ENCODE peak calls at places on chromosomes 6 and 20, in ten cellular contexts. O is heart left ventricle, R is cardiac muscle cell, E is WERI-Rb-1, C is adrenal gland, Y is K562, G is IMR-90, A is Karpas-422, T is sigmoid colon, Q is upper lobe of right lung. J is an unnamed sample. For H3K9me3, the result is how much of the 10 kb centered on the place peaks cover.

GRCh38 chr6:136551103-136551502 is 881 bp upstream of the MAP7 start:
- DNase-seq in O (no peak), R (peak), E (no peak), C (peak), Y (no peak), G (no peak), A (no peak), T (no peak), Q (no peak), J (no peak)

GRCh38 chr6:168342626-168343025 is 23.0 kb upstream of the DACT2 start:
- DNase-seq in O (no peak), R (no peak), E (no peak), C (no peak), Y (no peak), G (no peak), A (no peak), T (no peak), Q (no peak), J (no peak)

GRCh38 chr6:20939161-20939775 is 405.0 kb downstream of the CDKAL1 start:
- DNase-seq in O (no peak), R (no peak), E (no peak), C (no peak), Y (no peak), G (no peak), A (no peak), T (no peak), Q (no peak), J (no peak)

GRCh38 chr6:35647400-35647799 is 41.3 kb downstream of the FKBP5 start:
- DNase-seq in O (no peak), R (no peak), E (no peak), C (no peak), Y (no peak), G (no peak), A (no peak), T (no peak), Q (no peak), J (no peak)

GRCh38 chr6:56555438-56555872 is 87.2 kb downstream of the DST start:
- DNase-seq in O (no peak), R (peak), E (no peak), C (peak), Y (no peak), G (peak), A (no peak), T (peak), Q (no peak), J (no peak)

GRCh38 chr20:58953050-58953449 is 28.0 kb upstream of the NELFCD start:
- DNase-seq in O (no peak), R (no peak), E (no peak), C (no peak), Y (no peak), G (no peak), A (no peak), T (no peak), Q (no peak), J (no peak)

GRCh38 chr6:82362868-82363267 is 749 bp upstream of the TPBG start:
- DNase-seq in O (no peak), R (peak), E (no peak), C (no peak), Y (no peak), G (peak), A (no peak), T (no peak), Q (no peak), J (no peak)

GRCh38 chr6:69866351-69867074 is at the start of gene COL19A1:
- DNase-seq in O (peak), R (no peak), E (no peak), C (peak), Y (no peak), G (no peak), A (no peak), T (peak), Q (peak), J (no peak)

GRCh38 chr6:14317616-14318015 is 200.0 kb downstream of the CD83 start:
- DNase-seq in O (no peak), R (no peak), E (no peak), C (no peak), Y (no peak), G (no peak), A (no peak), T (no peak), Q (no peak), J (no peak)

GRCh38 chr6:127725821-127726220 is 148.8 kb downstream of the C6orf58 start:
- DNase-seq in O (no peak), R (no peak), E (no peak), C (no peak), Y (no peak), G (no peak), A (no peak), T (no peak), Q (no peak), J (no peak)

GRCh38 chr6:84551797-84552196 is 212.6 kb downstream of the TBX18 start:
- DNase-seq in O (no peak), R (no peak), E (no peak), C (no peak), Y (no peak), G (no peak), A (no peak), T (no peak), Q (no peak), J (no peak)

GRCh38 chr6:91087864-91088263 is 501.0 kb upstream of the MAP3K7 start:
- DNase-seq in O (no peak), R (no peak), E (no peak), C (no peak), Y (no peak), G (no peak), A (no peak), T (no peak), Q (no peak), J (no peak)

GRCh38 chr6:42197574-42198362 is 3.0 kb upstream of the GUCA1B start:
- DNase-seq in O (no peak), R (peak), E (peak), C (peak), Y (peak), G (peak), A (no peak), T (no peak), Q (no peak), J (no peak)

GRCh38 chr6:140546640-140547039 is 1172.2 kb upstream of the CITED2 start:
- DNase-seq in O (no peak), R (no peak), E (no peak), C (no peak), Y (no peak), G (peak), A (no peak), T (no peak), Q (no peak), J (no peak)

GRCh38 chr20:64140421-64140820 is 23.8 kb upstream of the MYT1 start:
- DNase-seq in O (peak), R (no peak), E (no peak), C (no peak), Y (no peak), G (no peak), A (no peak), T (peak), Q (peak), J (no peak)

GRCh38 chr20:33443006-33443511 is 504 bp downstream of the SNTA1 start:
- DNase-seq in O (no peak), R (no peak), E (no peak), C (no peak), Y (peak), G (no peak), A (peak), T (peak), Q (peak), J (no peak)

GRCh38 chr20:46200582-46201570 is 82.8 kb downstream of the CD40 start:
- DNase-seq in O (no peak), R (peak), E (no peak), C (no peak), Y (no peak), G (no peak), A (no peak), T (no peak), Q (no peak), J (no peak)

GRCh38 chr6:24283043-24283985 is 74.5 kb downstream of the DCDC2 start:
- DNase-seq in O (peak), R (peak), E (peak), C (peak), Y (peak), G (peak), A (peak), T (peak), Q (no peak), J (no peak)

GRCh38 chr6:46799657-46800056 is 6.5 kb downstream of the MEP1A start:
- DNase-seq in O (no peak), R (no peak), E (peak), C (no peak), Y (no peak), G (no peak), A (no peak), T (no peak), Q (no peak), J (no peak)

GRCh38 chr20:50919567-50919966 is 11.7 kb downstream of the ADNP start:
- DNase-seq in O (no peak), R (peak), E (no peak), C (peak), Y (no peak), G (peak), A (no peak), T (peak), Q (peak), J (no peak)

GRCh38 chr6:70846207-70846835 is 110.5 kb downstream of the B3GAT2 start:
- DNase-seq in O (no peak), R (no peak), E (peak), C (no peak), Y (no peak), G (no peak), A (no peak), T (no peak), Q (no peak), J (no peak)

GRCh38 chr20:62518911-62519310 is 43.1 kb upstream of the GATA5 start:
- DNase-seq in O (no peak), R (no peak), E (no peak), C (no peak), Y (no peak), G (no peak), A (no peak), T (no peak), Q (no peak), J (no peak)

GRCh38 chr6:45558858-45559257 is 181.1 kb upstream of the SUPT3H start:
- DNase-seq in O (no peak), R (no peak), E (no peak), C (no peak), Y (no peak), G (no peak), A (no peak), T (no peak), Q (no peak), J (no peak)

GRCh38 chr6:108027594-108027993 is 46.9 kb downstream of the OSTM1 start:
- DNase-seq in O (no peak), R (peak), E (no peak), C (no peak), Y (no peak), G (peak), A (no peak), T (no peak), Q (no peak), J (no peak)

GRCh38 chr6:89582669-89583325 is 55.8 kb downstream of the LYRM2 start:
- DNase-seq in O (no peak), R (no peak), E (peak), C (no peak), Y (no peak), G (no peak), A (no peak), T (no peak), Q (no peak), J (no peak)

GRCh38 chr20:37516697-37517370 is 4.2 kb upstream of the NNAT start:
- DNase-seq in O (no peak), R (peak), E (peak), C (no peak), Y (no peak), G (peak), A (no peak), T (no peak), Q (no peak), J (no peak)

GRCh38 chr6:41940759-41941279 is 789 bp downstream of the CCND3 start:
- DNase-seq in O (peak), R (peak), E (peak), C (peak), Y (peak), G (peak), A (peak), T (peak), Q (peak), J (peak)

GRCh38 chr6:168563656-168564055 is 122.7 kb downstream of the SMOC2 start:
- DNase-seq in O (no peak), R (no peak), E (no peak), C (no peak), Y (no peak), G (no peak), A (no peak), T (no peak), Q (no peak), J (no peak)

GRCh38 chr20:57403216-57403615 is 12.0 kb downstream of the RBM38 start:
- DNase-seq in O (no peak), R (no peak), E (no peak), C (no peak), Y (no peak), G (no peak), A (no peak), T (no peak), Q (no peak), J (no peak)

GRCh38 chr6:39998126-39998525 is 63.9 kb upstream of the MOCS1 start:
- DNase-seq in O (no peak), R (no peak), E (no peak), C (no peak), Y (no peak), G (no peak), A (no peak), T (no peak), Q (no peak), J (no peak)

GRCh38 chr6:40000964-40001515 is 66.8 kb upstream of the MOCS1 start:
- DNase-seq in O (no peak), R (no peak), E (no peak), C (no peak), Y (no peak), G (no peak), A (no peak), T (no peak), Q (no peak), J (no peak)

GRCh38 chr6:39997101-39997635 is 62.9 kb upstream of the MOCS1 start:
- DNase-seq in O (no peak), R (no peak), E (no peak), C (no peak), Y (no peak), G (no peak), A (no peak), T (no peak), Q (no peak), J (no peak)

GRCh38 chr6:39995633-39996032 is 61.4 kb upstream of the MOCS1 start:
- DNase-seq in O (no peak), R (no peak), E (no peak), C (no peak), Y (no peak), G (no peak), A (no peak), T (no peak), Q (no peak), J (no peak)

DNA sequence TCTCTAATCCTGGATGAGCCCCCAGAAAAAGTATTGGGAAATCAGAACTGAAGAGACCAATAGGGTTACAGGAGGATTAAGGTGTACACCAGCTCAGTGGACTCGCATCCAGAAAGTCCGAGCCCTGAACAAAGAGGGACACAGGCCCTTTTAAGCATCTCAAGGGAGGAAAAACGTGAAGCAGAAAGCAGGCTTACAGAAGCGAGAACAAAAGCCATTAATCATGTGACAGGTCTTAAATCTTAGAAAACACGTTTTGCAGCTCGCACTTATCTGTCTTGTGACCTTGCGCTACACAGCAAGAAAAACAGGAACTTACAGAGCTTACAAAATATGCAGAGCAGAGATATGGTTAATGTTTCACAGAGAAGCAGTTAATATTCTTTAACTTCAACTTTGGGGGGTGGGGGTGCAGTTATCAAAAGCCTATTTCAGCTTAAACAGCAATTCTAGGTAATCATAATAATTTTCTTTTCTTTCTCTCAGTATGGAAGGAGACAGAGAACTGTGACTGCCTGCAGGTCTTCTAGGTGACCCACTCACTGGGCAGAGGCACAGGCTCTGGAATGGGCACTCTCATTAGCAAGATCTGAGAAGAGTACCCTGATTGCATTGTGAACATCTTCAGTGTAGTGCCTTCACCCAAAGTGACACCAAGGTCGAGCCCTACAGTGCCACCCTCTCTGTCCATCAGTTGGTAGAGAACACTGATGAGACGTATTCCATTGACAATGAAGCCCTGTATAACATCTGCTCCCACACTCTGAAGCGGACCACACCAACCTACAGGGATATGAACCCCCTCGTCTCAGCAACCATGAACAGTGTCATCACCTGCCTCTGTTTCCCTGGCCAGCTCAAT is 65.0 kb upstream of the MOCS1 start:
- DNase-seq in O (no peak), R (no peak), E (no peak), C (no peak), Y (no peak), G (no peak), A (no peak), T (no peak), Q (no peak), J (no peak)
- H3K9me3 ChIP-seq in O (under half), R (under half), E (under half), C (under half), Y (under half), G (under half), A (under half), T (under half), Q (under half), J (under half)

GRCh38 chr6:348860-349396 is 42.6 kb upstream of the IRF4 start:
- DNase-seq in O (peak), R (no peak), E (no peak), C (no peak), Y (no peak), G (no peak), A (no peak), T (peak), Q (peak), J (no peak)
- H3K9me3 ChIP-seq in O (under half), R (under half), E (under half), C (under half), Y (under half), G (under half), A (under half), T (under half), Q (under half), J (under half)

DNA sequence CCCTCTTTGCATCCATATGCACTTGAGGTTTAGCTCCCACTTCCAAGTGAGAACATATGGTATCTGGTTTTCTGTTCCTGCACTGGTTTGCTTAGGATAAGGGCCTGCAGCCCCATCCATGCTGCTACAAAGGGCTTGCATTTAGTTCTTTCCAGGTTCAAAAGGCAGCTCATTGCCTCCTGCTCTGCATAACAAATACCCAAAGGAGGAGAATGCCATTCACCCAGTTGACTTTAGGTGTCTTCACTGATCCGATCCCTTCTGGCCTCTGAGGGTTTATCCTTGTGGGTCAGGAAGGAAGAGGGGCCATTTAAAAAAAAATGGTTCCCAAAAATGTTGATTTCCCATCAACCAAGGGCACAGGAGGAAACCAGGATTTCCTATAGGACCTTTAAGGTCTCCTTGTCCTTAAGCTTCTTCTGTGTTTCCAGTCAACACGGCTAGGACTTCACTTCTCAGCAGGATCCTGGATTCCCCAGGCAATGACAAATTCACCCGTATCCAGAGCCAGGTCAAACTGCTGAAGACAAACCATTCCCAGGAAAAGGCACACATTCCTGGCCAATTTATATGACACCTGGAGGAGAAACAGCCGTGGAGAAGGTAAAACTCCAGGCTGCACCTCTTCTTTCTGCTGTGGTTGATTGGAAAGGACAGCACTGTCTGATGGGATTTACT is 447.7 kb upstream of the CDH4 start:
- DNase-seq in O (no peak), R (no peak), E (no peak), C (no peak), Y (no peak), G (no peak), A (no peak), T (no peak), Q (no peak), J (no peak)
- H3K9me3 ChIP-seq in O (under half), R (under half), E (under half), C (under half), Y (under half), G (under half), A (under half), T (under half), Q (under half), J (under half)

GRCh38 chr6:22204153-22204552 is 92.7 kb downstream of the PRL start:
- DNase-seq in O (no peak), R (no peak), E (no peak), C (no peak), Y (no peak), G (no peak), A (no peak), T (no peak), Q (no peak), J (no peak)

GRCh38 chr6:22205266-22205665 is 91.6 kb downstream of the PRL start:
- DNase-seq in O (no peak), R (no peak), E (no peak), C (no peak), Y (no peak), G (no peak), A (no peak), T (no peak), Q (no peak), J (no peak)
- H3K9me3 ChIP-seq in O (under half), R (under half), E (under half), C (under half), Y (under half), G (under half), A (under half), T (under half), Q (under half), J (under half)

DNA sequence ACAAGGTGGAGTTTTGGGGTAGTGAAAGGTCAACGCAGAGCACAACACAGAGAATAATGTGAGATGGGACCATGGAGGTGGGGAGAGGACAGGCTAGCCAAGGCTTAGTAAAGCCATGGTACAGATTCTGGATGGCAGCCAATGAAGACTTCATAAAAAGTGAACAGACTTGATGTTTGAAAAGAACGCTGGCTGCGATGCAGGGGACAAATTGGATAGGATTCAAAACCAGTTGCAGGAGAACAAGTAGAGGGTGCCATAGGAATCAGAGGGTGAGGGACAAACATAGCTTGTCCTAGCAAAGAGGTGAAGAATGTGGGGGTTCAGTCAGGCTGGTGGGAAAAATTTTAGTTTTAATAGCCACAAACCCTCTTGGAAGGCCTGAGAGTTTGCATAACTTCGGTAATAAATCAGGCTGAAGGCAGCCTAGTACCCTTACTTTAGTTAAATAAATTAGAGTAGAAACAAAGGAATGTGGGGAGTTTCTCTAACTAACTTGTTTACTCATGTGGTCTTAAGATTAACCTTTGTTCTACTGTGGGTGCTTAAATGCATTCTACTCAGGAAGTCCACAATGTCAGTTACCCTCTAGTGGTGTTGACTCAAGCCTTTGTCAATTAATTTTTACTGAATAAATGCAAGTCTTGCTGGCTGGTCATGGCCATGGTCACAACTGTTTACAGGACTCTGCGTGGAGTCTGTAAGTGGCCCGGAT is 216.4 kb downstream of the C6orf118 start:
- DNase-seq in O (no peak), R (no peak), E (no peak), C (no peak), Y (no peak), G (no peak), A (no peak), T (no peak), Q (no peak), J (no peak)
- H3K9me3 ChIP-seq in O (under half), R (under half), E (under half), C (under half), Y (under half), G (under half), A (under half), T (under half), Q (under half), J (under half)

DNA sequence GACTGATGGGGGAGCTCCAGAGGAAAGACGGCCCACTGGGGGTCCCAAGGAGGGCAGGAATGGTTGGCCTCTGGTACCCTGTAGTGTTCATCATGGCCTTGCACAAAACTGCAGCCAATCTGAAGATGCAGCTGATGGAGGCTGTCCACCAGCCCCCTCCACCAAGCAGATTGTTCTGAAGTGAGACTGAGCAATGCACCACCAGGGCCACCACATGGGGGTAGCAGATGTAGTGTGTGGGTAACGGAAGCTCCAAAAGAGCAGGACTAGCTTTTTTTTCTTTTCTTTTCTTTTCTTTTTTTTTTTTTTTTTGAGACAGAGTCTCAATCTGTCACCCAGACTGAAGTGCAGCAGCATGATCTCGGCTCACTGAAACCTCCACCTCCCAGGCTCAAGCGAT is 181.0 kb upstream of the MYLIP start:
- DNase-seq in O (no peak), R (no peak), E (peak), C (no peak), Y (peak), G (no peak), A (no peak), T (no peak), Q (no peak), J (no peak)
- H3K9me3 ChIP-seq in O (under half), R (under half), E (under half), C (under half), Y (under half), G (under half), A (under half), T (under half), Q (under half), J (under half)